ENCODE peak calls at places on chromosomes 16 and 17, in six cellular contexts. M, U, R, J, X and W are unnamed samples.

GRCh38 chr17:3964203-3965122 is at the start of gene ATP2A3:
- DNase-seq in M (peak; percentile 51), U (peak; percentile 82), R (no peak), J (peak; percentile 84), X (no peak), W (peak; percentile 53)

GRCh38 chr17:16121915-16122314 is 93.4 kb downstream of the NCOR1 start:
- DNase-seq in M (no peak), U (no peak), R (no peak), J (no peak), X (no peak), W (no peak)

GRCh38 chr16:28513484-28514181 is 7.0 kb upstream of the IL27 start:
- DNase-seq in M (no peak), U (no peak), R (no peak), J (no peak), X (peak; percentile 58), W (no peak)

GRCh38 chr16:9966569-9967157 is 215.6 kb downstream of the GRIN2A start:
- DNase-seq in M (no peak), U (no peak), R (no peak), J (no peak), X (peak; percentile 70), W (no peak)

GRCh38 chr16:69906838-69907301 is 44.3 kb upstream of the CLEC18A start:
- DNase-seq in M (no peak), U (no peak), R (no peak), J (no peak), X (peak; percentile 91), W (no peak)

GRCh38 chr16:50037791-50038190 is 12.8 kb downstream of the CNEP1R1 start:
- DNase-seq in M (no peak), U (no peak), R (no peak), J (no peak), X (no peak), W (no peak)

GRCh38 chr17:80855968-80856862 is 135.4 kb upstream of the CHMP6 start:
- DNase-seq in M (no peak), U (peak; percentile 64), R (peak; percentile 76), J (no peak), X (peak; percentile 99), W (peak; percentile 70)

GRCh38 chr16:8103649-8104289 is 486.5 kb downstream of the TMEM114 start:
- DNase-seq in M (no peak), U (no peak), R (no peak), J (no peak), X (no peak), W (no peak)

GRCh38 chr17:51000835-51001638 is 119.6 kb downstream of the SPAG9 start:
- DNase-seq in M (peak; percentile 70), U (no peak), R (no peak), J (peak; percentile 22), X (peak; percentile 57), W (no peak)

GRCh38 chr17:35345926-35346771 is 27.3 kb downstream of the SLFN11 start:
- DNase-seq in M (peak; percentile 38), U (peak; percentile 77), R (peak; percentile 12), J (peak; percentile 62), X (peak; percentile 29), W (no peak)

GRCh38 chr17:22123536-22124281 is 431.4 kb downstream of the KCNJ18 start:
- DNase-seq in M (no peak), U (no peak), R (no peak), J (no peak), X (no peak), W (no peak)

GRCh38 chr16:61820398-61820797 is 215.8 kb downstream of the CDH8 start:
- DNase-seq in M (no peak), U (no peak), R (no peak), J (no peak), X (peak; percentile 76), W (no peak)

GRCh38 chr17:17837380-17837821 is 615 bp upstream of the SREBF1 start:
- DNase-seq in M (peak; percentile 50), U (no peak), R (no peak), J (peak; percentile 66), X (peak; percentile 76), W (no peak)

GRCh38 chr17:7883781-7884386 is 4.7 kb upstream of the CHD3 start:
- DNase-seq in M (no peak), U (peak; percentile 36), R (no peak), J (no peak), X (peak; percentile 45), W (peak; percentile 30)

GRCh38 chr17:36000730-36001108 is 634 bp downstream of the CCL15 start:
- DNase-seq in M (no peak), U (peak; percentile 61), R (no peak), J (peak; percentile 36), X (no peak), W (no peak)

GRCh38 chr16:22050963-22051362 is 41.4 kb upstream of the VWA3A start:
- DNase-seq in M (no peak), U (no peak), R (no peak), J (no peak), X (no peak), W (no peak)

GRCh38 chr16:78821335-78821734 is 721.9 kb downstream of the WWOX start:
- DNase-seq in M (no peak), U (no peak), R (no peak), J (no peak), X (no peak), W (no peak)

GRCh38 chr17:58541249-58541648 is 26.8 kb upstream of the MTMR4 start:
- DNase-seq in M (peak; percentile 37), U (no peak), R (no peak), J (no peak), X (no peak), W (no peak)

GRCh38 chr16:29812754-29813643 is 1.0 kb downstream of the PRRT2 start:
- DNase-seq in M (peak; percentile 23), U (no peak), R (no peak), J (no peak), X (no peak), W (no peak)

GRCh38 chr16:29804455-29805231 is 1.7 kb upstream of the MAZ start:
- DNase-seq in M (peak; percentile 43), U (peak; percentile 61), R (no peak), J (peak; percentile 55), X (no peak), W (no peak)

GRCh38 chr16:75012380-75013081 is 13.7 kb downstream of the ZNRF1 start:
- DNase-seq in M (no peak), U (no peak), R (no peak), J (no peak), X (no peak), W (no peak)

GRCh38 chr17:43344700-43345099 is 54.1 kb upstream of the ARL4D start:
- DNase-seq in M (no peak), U (no peak), R (no peak), J (no peak), X (no peak), W (no peak)

GRCh38 chr16:1125471-1125870 is 27.4 kb upstream of the CACNA1H start:
- DNase-seq in M (peak; percentile 47), U (no peak), R (no peak), J (no peak), X (peak; percentile 55), W (no peak)

GRCh38 chr16:10961231-10961630 is 16.9 kb downstream of the CLEC16A start:
- DNase-seq in M (no peak), U (no peak), R (peak; percentile 63), J (no peak), X (peak; percentile 94), W (no peak)

GRCh38 chr17:76672270-76672851 is 28.8 kb upstream of the ST6GALNAC1 start:
- DNase-seq in M (no peak), U (no peak), R (no peak), J (peak; percentile 74), X (no peak), W (no peak)

GRCh38 chr16:31071861-31072260 is 2.2 kb downstream of the ZNF668 start:
- DNase-seq in M (peak; percentile 28), U (no peak), R (no peak), J (no peak), X (peak; percentile 79), W (no peak)

GRCh38 chr16:17245727-17246576 is 224.8 kb downstream of the XYLT1 start:
- DNase-seq in M (peak; percentile 42), U (no peak), R (no peak), J (no peak), X (no peak), W (no peak)
- H3K27ac ChIP-seq in M (no peak overlapping the region), U (no peak overlapping the region), R (no peak overlapping the region), J (no peak overlapping the region), X (no peak overlapping the region), W (no peak overlapping the region)

GRCh38 chr16:57474671-57475661 is 11.3 kb downstream of the DOK4 start:
- DNase-seq in M (no peak), U (peak; percentile 44), R (no peak), J (no peak), X (no peak), W (no peak)

GRCh38 chr16:57476546-57477410 is 9.5 kb downstream of the DOK4 start:
- DNase-seq in M (no peak), U (peak; percentile 43), R (no peak), J (no peak), X (no peak), W (no peak)

GRCh38 chr16:57473906-57474305 is 11.4 kb downstream of the POLR2C start:
- DNase-seq in M (no peak), U (no peak), R (no peak), J (no peak), X (no peak), W (no peak)

GRCh38 chr16:57477531-57478202 is 8.6 kb downstream of the DOK4 start:
- DNase-seq in M (peak; percentile 56), U (peak; percentile 44), R (no peak), J (no peak), X (no peak), W (no peak)

DNA sequence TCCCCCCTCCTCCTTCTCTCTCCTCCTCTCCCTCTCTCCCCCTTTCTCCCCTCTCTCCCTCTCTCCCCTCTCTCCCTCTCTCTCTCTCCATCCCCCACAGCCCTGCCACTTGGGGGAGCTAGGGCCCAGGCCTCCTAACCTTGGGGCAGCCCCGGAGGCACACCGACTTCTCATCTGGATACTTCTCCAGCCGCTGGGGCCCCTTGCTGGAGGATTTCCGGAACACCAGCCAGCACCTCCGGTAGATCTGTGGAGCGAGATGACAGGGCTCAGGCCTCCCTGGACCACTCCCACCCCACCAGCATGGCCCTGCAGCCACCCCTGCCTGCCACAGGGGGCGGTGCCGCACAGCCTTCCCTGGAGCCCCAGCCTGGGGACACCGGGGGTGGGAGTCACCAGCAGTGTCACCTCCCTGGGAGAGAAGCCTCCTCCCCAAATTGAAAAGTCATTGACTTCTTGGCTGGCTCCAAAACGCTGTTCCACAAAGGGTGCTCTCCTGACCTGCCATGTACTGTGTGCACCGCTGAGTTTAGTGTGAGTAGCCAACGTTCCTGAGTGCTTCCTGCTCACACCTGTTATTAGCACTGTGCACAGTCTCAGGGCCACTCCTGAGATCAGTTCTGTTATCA is 10.5 kb downstream of the DOK4 start:
- DNase-seq in M (peak; percentile 89), U (peak; percentile 81), R (no peak), J (no peak), X (peak; percentile 8), W (peak; percentile 35)
- TF ChIP-seq CTCF in M (peak; percentile 80), U (peak; percentile 59), R (peak; percentile 21), J (no peak), X (peak; percentile 31), W (peak; percentile 76)

GRCh38 chr17:40348136-40348504 is 16.4 kb downstream of the GJD3 start:
- DNase-seq in M (no peak), U (no peak), R (no peak), J (peak; percentile 20), X (no peak), W (no peak)
- H3K27me3 ChIP-seq in M (peaks cover 36% of the 10 kb centered on the region), U (no peaks in the 10 kb centered on the region), R (no peaks in the 10 kb centered on the region), J (no peaks in the 10 kb centered on the region), X (no peaks in the 10 kb centered on the region), W (no peaks in the 10 kb centered on the region)

DNA sequence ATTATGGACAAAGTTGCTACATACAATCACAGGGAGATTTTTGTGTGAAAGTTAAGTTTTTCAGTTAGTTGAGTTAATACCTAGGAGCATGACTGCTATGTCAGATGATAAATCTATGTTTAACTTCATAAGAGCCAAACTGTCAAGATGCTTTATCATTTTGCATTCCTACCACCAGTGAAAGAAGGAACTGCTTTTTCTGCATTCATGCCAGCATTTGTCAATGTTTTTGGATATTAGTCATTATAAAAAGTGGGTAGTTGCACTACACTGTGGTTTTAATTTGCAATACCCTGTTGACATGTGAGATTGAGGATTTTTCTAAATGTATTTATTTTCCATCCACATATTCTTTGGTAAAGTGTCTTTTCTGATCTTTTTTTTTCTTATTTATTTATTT is 434.0 kb upstream of the MON1B start:
- DNase-seq in M (no peak), U (no peak), R (no peak), J (no peak), X (no peak), W (no peak)
- H3K27ac ChIP-seq in M (no peak overlapping the region), U (no peak overlapping the region), R (no peak overlapping the region), J (no peak overlapping the region), X (no peak overlapping the region), W (no peak overlapping the region)